ENCODE peak calls at places on chromosomes 7 and 10, in eight cellular contexts. One of them, this sample, is unnamed.

GRCh38 chr10:10160821-10161312 is 856.8 kb upstream of the CELF2 start:
- DNase-seq in A673: no peak
- DNase-seq in astrocyte of the spinal cord: no peak
- DNase-seq in fibroblast of mammary gland: no peak
- DNase-seq in mesendoderm: no peak
- DNase-seq in Caco-2: no peak
- DNase-seq in PC-9: no peak
- DNase-seq in HAP-1: no peak
- DNase-seq in this sample: no peak

GRCh38 chr7:32293833-32294232 is 196.3 kb downstream of the LSM5 start:
- DNase-seq in A673: no peak
- DNase-seq in astrocyte of the spinal cord: no peak
- DNase-seq in fibroblast of mammary gland: no peak
- DNase-seq in mesendoderm: no peak
- DNase-seq in Caco-2: no peak
- DNase-seq in PC-9: no peak
- DNase-seq in HAP-1: no peak
- DNase-seq in this sample: no peak

GRCh38 chr10:3668961-3669330 is 116.1 kb downstream of the KLF6 start:
- DNase-seq in A673: no peak
- DNase-seq in astrocyte of the spinal cord: no peak
- DNase-seq in fibroblast of mammary gland: no peak
- DNase-seq in mesendoderm: no peak
- DNase-seq in Caco-2: no peak
- DNase-seq in PC-9: no peak
- DNase-seq in HAP-1: no peak
- DNase-seq in this sample: no peak

GRCh38 chr7:42493436-42494198 is 256.6 kb upstream of the GLI3 start:
- DNase-seq in A673: peak
- DNase-seq in astrocyte of the spinal cord: peak
- DNase-seq in fibroblast of mammary gland: peak
- DNase-seq in mesendoderm: peak
- DNase-seq in Caco-2: peak
- DNase-seq in PC-9: no peak
- DNase-seq in HAP-1: peak
- DNase-seq in this sample: peak

GRCh38 chr10:93495654-93496321 is 624 bp upstream of the CEP55 start:
- DNase-seq in A673: peak
- DNase-seq in astrocyte of the spinal cord: no peak
- DNase-seq in fibroblast of mammary gland: peak
- DNase-seq in mesendoderm: peak
- DNase-seq in Caco-2: no peak
- DNase-seq in PC-9: no peak
- DNase-seq in HAP-1: peak
- DNase-seq in this sample: no peak

GRCh38 chr10:70832236-70832635 is 16.5 kb downstream of the SGPL1 start:
- DNase-seq in A673: no peak
- DNase-seq in astrocyte of the spinal cord: no peak
- DNase-seq in fibroblast of mammary gland: no peak
- DNase-seq in mesendoderm: no peak
- DNase-seq in Caco-2: no peak
- DNase-seq in PC-9: no peak
- DNase-seq in HAP-1: no peak
- DNase-seq in this sample: no peak

GRCh38 chr7:48087349-48087748 is 1.7 kb upstream of the UPP1 start:
- DNase-seq in A673: no peak
- DNase-seq in astrocyte of the spinal cord: peak
- DNase-seq in fibroblast of mammary gland: peak
- DNase-seq in mesendoderm: peak
- DNase-seq in Caco-2: no peak
- DNase-seq in PC-9: peak
- DNase-seq in HAP-1: no peak
- DNase-seq in this sample: no peak

GRCh38 chr7:53315986-53316385 is 280.6 kb downstream of the POM121L12 start:
- DNase-seq in A673: no peak
- DNase-seq in astrocyte of the spinal cord: peak
- DNase-seq in fibroblast of mammary gland: no peak
- DNase-seq in mesendoderm: peak
- DNase-seq in Caco-2: peak
- DNase-seq in PC-9: peak
- DNase-seq in HAP-1: no peak
- DNase-seq in this sample: no peak

GRCh38 chr7:132482866-132483265 is 93.4 kb downstream of the PLXNA4 start:
- DNase-seq in A673: no peak
- DNase-seq in astrocyte of the spinal cord: no peak
- DNase-seq in fibroblast of mammary gland: no peak
- DNase-seq in mesendoderm: no peak
- DNase-seq in Caco-2: no peak
- DNase-seq in PC-9: no peak
- DNase-seq in HAP-1: no peak
- DNase-seq in this sample: no peak

GRCh38 chr7:86733783-86734182 is 90.1 kb downstream of the GRM3 start:
- DNase-seq in A673: peak
- DNase-seq in astrocyte of the spinal cord: peak
- DNase-seq in fibroblast of mammary gland: peak
- DNase-seq in mesendoderm: peak
- DNase-seq in Caco-2: no peak
- DNase-seq in PC-9: no peak
- DNase-seq in HAP-1: no peak
- DNase-seq in this sample: no peak

GRCh38 chr7:28093617-28094232 is 86.9 kb downstream of the JAZF1 start:
- DNase-seq in A673: peak
- DNase-seq in astrocyte of the spinal cord: peak
- DNase-seq in fibroblast of mammary gland: peak
- DNase-seq in mesendoderm: peak
- DNase-seq in Caco-2: peak
- DNase-seq in PC-9: peak
- DNase-seq in HAP-1: peak
- DNase-seq in this sample: peak

GRCh38 chr7:97116308-97116707 is 1.2 kb upstream of the SDHAF3 start:
- DNase-seq in A673: peak
- DNase-seq in astrocyte of the spinal cord: no peak
- DNase-seq in fibroblast of mammary gland: no peak
- DNase-seq in mesendoderm: no peak
- DNase-seq in Caco-2: no peak
- DNase-seq in PC-9: no peak
- DNase-seq in HAP-1: no peak
- DNase-seq in this sample: no peak

GRCh38 chr7:6423942-6424701 is 23.6 kb downstream of the DAGLB start:
- DNase-seq in A673: no peak
- DNase-seq in astrocyte of the spinal cord: no peak
- DNase-seq in fibroblast of mammary gland: peak
- DNase-seq in mesendoderm: peak
- DNase-seq in Caco-2: peak
- DNase-seq in PC-9: no peak
- DNase-seq in HAP-1: no peak
- DNase-seq in this sample: no peak

GRCh38 chr7:111159426-111159825 is 68.5 kb downstream of the LRRN3 start:
- DNase-seq in A673: no peak
- DNase-seq in astrocyte of the spinal cord: peak
- DNase-seq in fibroblast of mammary gland: peak
- DNase-seq in mesendoderm: no peak
- DNase-seq in Caco-2: no peak
- DNase-seq in PC-9: no peak
- DNase-seq in HAP-1: no peak
- DNase-seq in this sample: no peak

GRCh38 chr10:45253183-45253914 is 62.1 kb downstream of the OR13A1 start:
- DNase-seq in A673: no peak
- DNase-seq in astrocyte of the spinal cord: no peak
- DNase-seq in fibroblast of mammary gland: no peak
- DNase-seq in mesendoderm: peak
- DNase-seq in Caco-2: no peak
- DNase-seq in PC-9: no peak
- DNase-seq in HAP-1: no peak
- DNase-seq in this sample: no peak

GRCh38 chr7:149238051-149238450 is 1.4 kb upstream of the ZNF212 start:
- DNase-seq in A673: no peak
- DNase-seq in astrocyte of the spinal cord: no peak
- DNase-seq in fibroblast of mammary gland: peak
- DNase-seq in mesendoderm: no peak
- DNase-seq in Caco-2: no peak
- DNase-seq in PC-9: peak
- DNase-seq in HAP-1: no peak
- DNase-seq in this sample: no peak

GRCh38 chr10:49761201-49761788 is 828 bp downstream of the OGDHL start:
- DNase-seq in A673: no peak
- DNase-seq in astrocyte of the spinal cord: no peak
- DNase-seq in fibroblast of mammary gland: no peak
- DNase-seq in mesendoderm: no peak
- DNase-seq in Caco-2: no peak
- DNase-seq in PC-9: no peak
- DNase-seq in HAP-1: no peak
- DNase-seq in this sample: no peak
- H3K4me3 ChIP-seq in A673: peak
- H3K4me3 ChIP-seq in astrocyte of the spinal cord: peak
- H3K4me3 ChIP-seq in fibroblast of mammary gland: no peak
- H3K4me3 ChIP-seq in mesendoderm: peak
- H3K4me3 ChIP-seq in Caco-2: peak
- H3K4me3 ChIP-seq in PC-9: no peak
- H3K4me3 ChIP-seq in HAP-1: peak
- H3K4me3 ChIP-seq in this sample: peak

GRCh38 chr10:89652971-89653370 is 7.9 kb upstream of the PANK1 start:
- DNase-seq in A673: no peak
- DNase-seq in astrocyte of the spinal cord: no peak
- DNase-seq in fibroblast of mammary gland: no peak
- DNase-seq in mesendoderm: no peak
- DNase-seq in Caco-2: no peak
- DNase-seq in PC-9: no peak
- DNase-seq in HAP-1: no peak
- DNase-seq in this sample: no peak

GRCh38 chr10:89649051-89649450 is 4.0 kb upstream of the PANK1 start:
- DNase-seq in A673: no peak
- DNase-seq in astrocyte of the spinal cord: no peak
- DNase-seq in fibroblast of mammary gland: no peak
- DNase-seq in mesendoderm: no peak
- DNase-seq in Caco-2: no peak
- DNase-seq in PC-9: no peak
- DNase-seq in HAP-1: no peak
- DNase-seq in this sample: no peak

GRCh38 chr10:89651205-89651915 is 6.3 kb upstream of the PANK1 start:
- DNase-seq in A673: no peak
- DNase-seq in astrocyte of the spinal cord: no peak
- DNase-seq in fibroblast of mammary gland: no peak
- DNase-seq in mesendoderm: peak
- DNase-seq in Caco-2: no peak
- DNase-seq in PC-9: no peak
- DNase-seq in HAP-1: no peak
- DNase-seq in this sample: no peak

GRCh38 chr10:89653410-89653828 is 8.4 kb upstream of the PANK1 start:
- DNase-seq in A673: no peak
- DNase-seq in astrocyte of the spinal cord: peak
- DNase-seq in fibroblast of mammary gland: peak
- DNase-seq in mesendoderm: no peak
- DNase-seq in Caco-2: no peak
- DNase-seq in PC-9: no peak
- DNase-seq in HAP-1: no peak
- DNase-seq in this sample: no peak

GRCh38 chr10:89651916-89652573 is 7.0 kb upstream of the PANK1 start:
- DNase-seq in A673: no peak
- DNase-seq in astrocyte of the spinal cord: no peak
- DNase-seq in fibroblast of mammary gland: no peak
- DNase-seq in mesendoderm: no peak
- DNase-seq in Caco-2: no peak
- DNase-seq in PC-9: no peak
- DNase-seq in HAP-1: no peak
- DNase-seq in this sample: no peak
- H3K4me3 ChIP-seq in A673: no peak
- H3K4me3 ChIP-seq in astrocyte of the spinal cord: no peak
- H3K4me3 ChIP-seq in fibroblast of mammary gland: no peak
- H3K4me3 ChIP-seq in mesendoderm: no peak
- H3K4me3 ChIP-seq in Caco-2: no peak
- H3K4me3 ChIP-seq in PC-9: no peak
- H3K4me3 ChIP-seq in HAP-1: no peak
- H3K4me3 ChIP-seq in this sample: no peak

DNA sequence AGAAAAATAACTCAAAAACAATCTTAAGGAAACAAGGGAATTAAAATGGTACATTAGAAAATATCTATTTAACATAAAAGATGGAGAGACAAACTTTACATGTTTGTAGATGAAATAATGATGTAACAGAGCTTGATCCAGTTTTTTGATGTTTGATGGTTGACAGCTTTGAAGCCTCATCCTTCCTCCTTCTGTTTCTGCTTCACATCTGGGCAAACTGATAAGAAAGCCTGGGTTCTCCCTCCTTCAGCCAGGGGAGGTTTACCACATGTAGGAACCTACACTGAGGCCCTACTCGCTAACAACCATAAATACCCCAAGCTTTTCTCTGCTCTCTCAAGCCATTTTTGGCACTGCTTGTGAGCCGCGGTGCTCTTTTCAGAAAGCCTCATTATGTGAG is 82.8 kb upstream of the ZNF32 start:
- DNase-seq in A673: no peak
- DNase-seq in astrocyte of the spinal cord: no peak
- DNase-seq in fibroblast of mammary gland: no peak
- DNase-seq in mesendoderm: no peak
- DNase-seq in Caco-2: no peak
- DNase-seq in PC-9: no peak
- DNase-seq in HAP-1: no peak
- DNase-seq in this sample: no peak
- H3K4me3 ChIP-seq in A673: no peak
- H3K4me3 ChIP-seq in astrocyte of the spinal cord: no peak
- H3K4me3 ChIP-seq in fibroblast of mammary gland: no peak
- H3K4me3 ChIP-seq in mesendoderm: no peak
- H3K4me3 ChIP-seq in Caco-2: no peak
- H3K4me3 ChIP-seq in PC-9: no peak
- H3K4me3 ChIP-seq in HAP-1: no peak
- H3K4me3 ChIP-seq in this sample: no peak

GRCh38 chr7:12074889-12075288 is 136.2 kb upstream of the TMEM106B start:
- DNase-seq in A673: no peak
- DNase-seq in astrocyte of the spinal cord: no peak
- DNase-seq in fibroblast of mammary gland: no peak
- DNase-seq in mesendoderm: no peak
- DNase-seq in Caco-2: no peak
- DNase-seq in PC-9: no peak
- DNase-seq in HAP-1: no peak
- DNase-seq in this sample: no peak
- H3K4me3 ChIP-seq in A673: no peak
- H3K4me3 ChIP-seq in astrocyte of the spinal cord: no peak
- H3K4me3 ChIP-seq in fibroblast of mammary gland: no peak
- H3K4me3 ChIP-seq in mesendoderm: no peak
- H3K4me3 ChIP-seq in Caco-2: no peak
- H3K4me3 ChIP-seq in PC-9: no peak
- H3K4me3 ChIP-seq in HAP-1: no peak
- H3K4me3 ChIP-seq in this sample: no peak